ENCODE peak calls at places on chromosomes 12 and 14, in five cellular contexts. G is cardiac muscle cell, I is mesendoderm, Q is DND-41, V is suprapubic skin. R is an unnamed sample.

GRCh38 chr14:76309572-76310551 is 66.1 kb upstream of the ESRRB start:
- DNase-seq in G (peak; percentile 90), I (peak; percentile 68), Q (no peak), V (peak; percentile 56), R (no peak)

GRCh38 chr14:90797451-90797850 is 18.8 kb downstream of the TTC7B start:
- DNase-seq in G (no peak), I (peak; percentile 47), Q (no peak), V (no peak), R (no peak)

GRCh38 chr14:98926151-98926550 is 345.8 kb downstream of the BCL11B start:
- DNase-seq in G (no peak), I (no peak), Q (peak; percentile 26), V (peak; percentile 76), R (no peak)

GRCh38 chr12:6133642-6134041 is 9.2 kb upstream of the VWF start:
- DNase-seq in G (no peak), I (no peak), Q (no peak), V (no peak), R (no peak)

GRCh38 chr14:31582286-31582691 is 21.1 kb downstream of the NUBPL start:
- DNase-seq in G (no peak), I (no peak), Q (no peak), V (no peak), R (peak; percentile 7)

GRCh38 chr12:94873368-94874085 is 130.0 kb downstream of the NDUFA12 start:
- DNase-seq in G (peak; percentile 63), I (peak; percentile 21), Q (no peak), V (no peak), R (peak; percentile 33)

GRCh38 chr12:91483471-91483985 is 300.9 kb upstream of the DCN start:
- DNase-seq in G (no peak), I (no peak), Q (no peak), V (no peak), R (no peak)

GRCh38 chr14:56268039-56268438 is 149.8 kb downstream of the PELI2 start:
- DNase-seq in G (no peak), I (no peak), Q (no peak), V (no peak), R (no peak)

GRCh38 chr14:66284346-66284745 is 201.8 kb upstream of the CCDC196 start:
- DNase-seq in G (no peak), I (peak; percentile 28), Q (no peak), V (no peak), R (no peak)

GRCh38 chr12:100827901-100828520 is 33.4 kb downstream of the ANO4 start:
- DNase-seq in G (peak; percentile 60), I (peak; percentile 55), Q (no peak), V (no peak), R (no peak)

GRCh38 chr12:126668961-126669360 is 1598.0 kb upstream of the TMEM132C start:
- DNase-seq in G (no peak), I (no peak), Q (no peak), V (no peak), R (peak; percentile 45)

GRCh38 chr14:55099741-55100140 is 29.3 kb upstream of the LGALS3 start:
- DNase-seq in G (no peak), I (no peak), Q (no peak), V (no peak), R (peak; percentile 10)

GRCh38 chr12:71639341-71639760 is 24.3 kb downstream of the ZFC3H1 start:
- DNase-seq in G (peak; percentile 40), I (peak; percentile 63), Q (no peak), V (no peak), R (no peak)

GRCh38 chr12:56628671-56629458 is 1.3 kb downstream of the BAZ2A start:
- DNase-seq in G (peak; percentile 37), I (peak; percentile 56), Q (peak; percentile 78), V (no peak), R (peak; percentile 56)

GRCh38 chr12:114669501-114670256 is 14.3 kb downstream of the TBX3 start:
- DNase-seq in G (peak; percentile 63), I (peak; percentile 72), Q (no peak), V (no peak), R (no peak)

GRCh38 chr14:74475678-74476077 is 17.4 kb downstream of the NPC2 start:
- DNase-seq in G (no peak), I (no peak), Q (no peak), V (no peak), R (peak; percentile 20)

GRCh38 chr12:67355428-67356385 is 86.5 kb downstream of the CAND1 start:
- DNase-seq in G (peak; percentile 77), I (peak; percentile 68), Q (peak; percentile 26), V (no peak), R (no peak)

DNA sequence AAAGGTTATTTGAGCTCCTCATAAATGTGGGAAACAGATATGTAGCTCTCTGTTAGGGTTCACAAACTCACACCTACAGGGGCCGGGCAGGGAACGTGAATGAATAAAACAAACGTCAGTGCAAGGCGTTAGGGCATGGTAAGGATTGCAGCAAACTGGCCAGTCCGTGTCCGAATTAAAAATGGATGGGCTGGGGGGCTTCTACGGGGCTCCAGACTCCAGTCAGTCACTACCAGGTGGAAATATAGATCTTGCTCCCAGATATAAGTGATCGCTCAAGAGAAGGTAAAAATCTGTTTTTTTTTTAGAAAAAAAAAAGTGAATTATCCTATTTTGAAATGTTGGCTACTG is 333.1 kb downstream of the MED13L start:
- DNase-seq in G (no peak), I (no peak), Q (no peak), V (no peak), R (no peak)
- H3K4me3 ChIP-seq in G (no peak overlapping the region), I (no peak overlapping the region), Q (no peak overlapping the region), V (no peak overlapping the region), R (no peak overlapping the region)

GRCh38 chr14:30551460-30551859 is 7.5 kb upstream of the G2E3 start:
- DNase-seq in G (no peak), I (no peak), Q (no peak), V (no peak), R (no peak)
- H3K27me3 ChIP-seq in G (no peaks in the 10 kb centered on the region), I (no peaks in the 10 kb centered on the region), Q (peaks cover 10% of the 10 kb centered on the region), V (peaks cover 11% of the 10 kb centered on the region), R (no peaks in the 10 kb centered on the region)

GRCh38 chr14:68541128-68541896 is 251.6 kb downstream of the ZFP36L1 start:
- DNase-seq in G (peak; percentile 27), I (no peak), Q (no peak), V (peak; percentile 53), R (no peak)

GRCh38 chr14:68546839-68547238 is 246.0 kb downstream of the ZFP36L1 start:
- DNase-seq in G (no peak), I (no peak), Q (no peak), V (no peak), R (peak; percentile 48)

GRCh38 chr14:68542346-68542745 is 250.5 kb downstream of the ZFP36L1 start:
- DNase-seq in G (no peak), I (no peak), Q (no peak), V (peak; percentile 21), R (no peak)

GRCh38 chr14:68543516-68543915 is 249.4 kb downstream of the ZFP36L1 start:
- DNase-seq in G (no peak), I (no peak), Q (no peak), V (peak; percentile 52), R (peak; percentile 20)

GRCh38 chr14:68544150-68544892 is 248.5 kb downstream of the ZFP36L1 start:
- DNase-seq in G (no peak), I (no peak), Q (no peak), V (peak; percentile 81), R (peak; percentile 89)
- H3K4me3 ChIP-seq in G (no peak overlapping the region), I (no peak overlapping the region), Q (no peak overlapping the region), V (no peak overlapping the region), R (no peak overlapping the region)

GRCh38 chr14:48665077-48665784 is 920.9 kb downstream of the RPS29 start:
- DNase-seq in G (no peak), I (no peak), Q (no peak), V (no peak), R (no peak)

GRCh38 chr14:48672506-48672905 is 913.7 kb downstream of the RPS29 start:
- DNase-seq in G (no peak), I (no peak), Q (no peak), V (no peak), R (no peak)

GRCh38 chr14:48670939-48671338 is 915.2 kb downstream of the RPS29 start:
- DNase-seq in G (no peak), I (no peak), Q (no peak), V (no peak), R (no peak)
- H3K27me3 ChIP-seq in G (no peaks in the 10 kb centered on the region), I (no peaks in the 10 kb centered on the region), Q (no peaks in the 10 kb centered on the region), V (no peaks in the 10 kb centered on the region), R (no peaks in the 10 kb centered on the region)

DNA sequence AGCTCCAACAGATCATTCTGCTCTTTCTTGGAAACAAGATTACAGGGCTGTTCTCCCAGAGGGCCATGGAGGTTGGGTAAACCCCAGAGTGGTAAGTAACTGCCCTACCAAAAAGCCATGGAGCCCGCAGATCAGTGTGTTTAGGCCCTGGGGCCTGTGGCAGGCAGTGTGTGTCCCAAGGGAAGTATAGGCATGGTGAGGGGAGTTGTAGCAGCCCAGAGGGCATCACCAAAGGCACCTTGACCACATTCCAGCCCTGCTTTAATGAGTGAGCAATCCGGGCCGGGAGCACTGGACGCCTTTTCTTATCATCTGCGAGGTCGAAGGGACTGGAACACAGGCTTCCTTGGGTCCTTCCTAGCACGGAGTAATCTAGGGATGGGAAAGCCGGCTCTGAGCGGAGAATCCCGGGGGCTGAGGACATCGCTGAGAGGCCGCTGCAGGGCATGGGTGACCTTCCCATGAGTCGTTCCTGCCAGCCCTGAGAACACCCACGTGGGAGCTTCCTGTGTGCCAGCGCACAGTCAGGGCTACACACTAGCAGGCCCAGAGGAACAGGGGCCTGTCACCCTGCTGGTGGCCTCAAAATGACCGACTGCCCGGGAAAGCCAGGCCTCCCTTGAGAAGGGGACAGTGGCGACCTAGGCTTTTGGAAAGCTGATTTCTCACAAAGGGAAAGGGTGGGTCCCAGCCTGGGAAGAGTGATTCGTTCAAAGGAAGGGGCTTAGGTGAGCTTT is 91.3 kb downstream of the NINJ2 start:
- DNase-seq in G (no peak), I (no peak), Q (no peak), V (peak; percentile 78), R (peak; percentile 78)
- H3K4me3 ChIP-seq in G (no peak overlapping the region), I (no peak overlapping the region), Q (no peak overlapping the region), V (no peak overlapping the region), R (no peak overlapping the region)

GRCh38 chr14:36513451-36514277 is 6.4 kb downstream of the NKX2-1 start:
- DNase-seq in G (peak; percentile 54), I (peak; percentile 75), Q (no peak), V (no peak), R (no peak)

GRCh38 chr14:36513012-36513420 is 7.0 kb downstream of the NKX2-1 start:
- DNase-seq in G (no peak), I (peak; percentile 87), Q (no peak), V (no peak), R (no peak)

GRCh38 chr14:36510874-36511273 is 9.2 kb downstream of the NKX2-1 start:
- DNase-seq in G (no peak), I (no peak), Q (no peak), V (no peak), R (no peak)

GRCh38 chr14:36512585-36513003 is 7.4 kb downstream of the NKX2-1 start:
- DNase-seq in G (no peak), I (peak; percentile 46), Q (no peak), V (no peak), R (no peak)

GRCh38 chr14:36511981-36512584 is 7.9 kb downstream of the NKX2-1 start:
- DNase-seq in G (no peak), I (no peak), Q (no peak), V (no peak), R (no peak)
- H3K27me3 ChIP-seq in G (peaks cover 100% of the 10 kb centered on the region), I (peaks cover 78% of the 10 kb centered on the region), Q (peaks cover 22% of the 10 kb centered on the region), V (peaks cover 99% of the 10 kb centered on the region), R (peaks cover 6% of the 10 kb centered on the region)

GRCh38 chr12:8773456-8773855 is 49.0 kb upstream of the A2ML1 start:
- DNase-seq in G (peak; percentile 67), I (no peak), Q (no peak), V (no peak), R (no peak)
- H3K4me3 ChIP-seq in G (no peak overlapping the region), I (no peak overlapping the region), Q (no peak overlapping the region), V (no peak overlapping the region), R (no peak overlapping the region)